ENCODE peak calls at places on chromosome 17, in ten cellular contexts. J, Q, T, O, L, Z, C, I, E and V are unnamed samples.

GRCh38 chr17:8726951-8727555 is 17.6 kb downstream of the CCDC42 start:
- DNase-seq in J (peak), Q (no peak), T (peak), O (no peak), L (no peak), Z (no peak), C (no peak), I (no peak), E (no peak), V (no peak)

GRCh38 chr17:74981979-74982662 is 5.3 kb upstream of the CDR2L start:
- DNase-seq in J (peak), Q (peak), T (peak), O (peak), L (peak), Z (peak), C (peak), I (peak), E (peak), V (peak)

GRCh38 chr17:35286120-35286781 is 43.4 kb downstream of the SLFN5 start:
- DNase-seq in J (no peak), Q (no peak), T (peak), O (no peak), L (no peak), Z (no peak), C (no peak), I (no peak), E (no peak), V (no peak)

GRCh38 chr17:81025756-81026155 is 9.2 kb upstream of the BAIAP2 start:
- DNase-seq in J (no peak), Q (peak), T (no peak), O (no peak), L (no peak), Z (no peak), C (no peak), I (no peak), E (no peak), V (no peak)

GRCh38 chr17:81291662-81292061 is 3.4 kb downstream of the SLC38A10 start:
- DNase-seq in J (peak), Q (peak), T (peak), O (peak), L (peak), Z (peak), C (peak), I (peak), E (peak), V (peak)

GRCh38 chr17:50539762-50540440 is 7.1 kb upstream of the SPATA20 start:
- DNase-seq in J (peak), Q (no peak), T (no peak), O (no peak), L (no peak), Z (no peak), C (no peak), I (no peak), E (no peak), V (no peak)

GRCh38 chr17:81996232-81996756 is 18.9 kb downstream of the ASPSCR1 start:
- DNase-seq in J (no peak), Q (no peak), T (no peak), O (no peak), L (no peak), Z (no peak), C (no peak), I (no peak), E (no peak), V (no peak)

GRCh38 chr17:10370209-10370608 is 2.6 kb downstream of the MYH13 start:
- DNase-seq in J (no peak), Q (no peak), T (no peak), O (no peak), L (no peak), Z (no peak), C (no peak), I (no peak), E (no peak), V (no peak)